ENCODE peak calls at places on chromosomes 12 and 14, in ten cellular contexts. W, Q, H, N, Z, I, K, B, U and C are unnamed samples.
A peak's percentile ranks its signal among the peaks of the same experiment; 100 is the strongest.

GRCh38 chr12:74293689-74294131 is 243.9 kb upstream of the ATXN7L3B start:
- DNase-seq in W (no peak), Q (no peak), H (no peak), N (no peak), Z (no peak), I (no peak), K (no peak), B (no peak), U (no peak), C (no peak)

GRCh38 chr12:122909442-122910288 is 13.7 kb upstream of the VPS37B start:
- DNase-seq in W (no peak), Q (no peak), H (no peak), N (no peak), Z (peak; percentile 31), I (no peak), K (no peak), B (no peak), U (peak; percentile 92), C (no peak)

GRCh38 chr14:54366726-54367707 is 29.8 kb upstream of the CDKN3 start:
- DNase-seq in W (peak; percentile 16), Q (no peak), H (peak; percentile 58), N (peak; percentile 71), Z (peak; percentile 58), I (no peak), K (peak; percentile 71), B (no peak), U (peak; percentile 79), C (peak; percentile 53)

GRCh38 chr14:102929349-102930137 is 7.1 kb downstream of the AMN start:
- DNase-seq in W (no peak), Q (peak; percentile 35), H (no peak), N (no peak), Z (no peak), I (no peak), K (no peak), B (no peak), U (no peak), C (no peak)

GRCh38 chr12:26614217-26614616 is 218.8 kb downstream of the ITPR2 start:
- DNase-seq in W (peak; percentile 20), Q (peak; percentile 42), H (peak; percentile 45), N (peak; percentile 56), Z (peak; percentile 55), I (no peak), K (peak; percentile 55), B (no peak), U (peak; percentile 76), C (peak; percentile 51)

GRCh38 chr12:46555379-46555778 is 182.8 kb upstream of the SLC38A2 start:
- DNase-seq in W (no peak), Q (no peak), H (no peak), N (peak; percentile 92), Z (no peak), I (no peak), K (peak; percentile 95), B (no peak), U (no peak), C (no peak)

GRCh38 chr12:98973395-98973794 is 328.3 kb downstream of the APAF1 start:
- DNase-seq in W (no peak), Q (no peak), H (no peak), N (peak; percentile 31), Z (peak; percentile 60), I (no peak), K (peak; percentile 53), B (no peak), U (no peak), C (no peak)

GRCh38 chr14:68979021-68979721 is at the start of gene ACTN1:
- DNase-seq in W (peak; percentile 63), Q (peak; percentile 88), H (peak; percentile 79), N (peak; percentile 95), Z (peak; percentile 92), I (peak; percentile 86), K (peak; percentile 98), B (peak; percentile 65), U (peak; percentile 70), C (peak; percentile 89)

GRCh38 chr14:39988939-39989338 is 556.7 kb upstream of the FBXO33 start:
- DNase-seq in W (no peak), Q (no peak), H (peak; percentile 59), N (peak; percentile 2), Z (peak; percentile 78), I (no peak), K (no peak), B (no peak), U (peak; percentile 5), C (no peak)

GRCh38 chr14:22176930-22177329 is 412.1 kb downstream of the DAD1 start:
- DNase-seq in W (no peak), Q (no peak), H (no peak), N (no peak), Z (no peak), I (no peak), K (no peak), B (no peak), U (no peak), C (no peak)

GRCh38 chr14:106166232-106166631 is 639.8 kb downstream of the TMEM121 start:
- DNase-seq in W (no peak), Q (no peak), H (no peak), N (no peak), Z (no peak), I (no peak), K (no peak), B (no peak), U (no peak), C (no peak)

GRCh38 chr12:52087961-52088820 is 8.7 kb downstream of the SMIM41 start:
- DNase-seq in W (no peak), Q (no peak), H (peak; percentile 71), N (no peak), Z (no peak), I (no peak), K (no peak), B (peak; percentile 61), U (no peak), C (no peak)

GRCh38 chr12:107992870-107993451 is 136.1 kb upstream of the WSCD2 start:
- DNase-seq in W (no peak), Q (peak; percentile 44), H (peak; percentile 59), N (peak; percentile 12), Z (peak; percentile 75), I (no peak), K (peak; percentile 60), B (no peak), U (no peak), C (no peak)

GRCh38 chr14:29233188-29233587 is 466.6 kb downstream of the FOXG1 start:
- DNase-seq in W (no peak), Q (no peak), H (no peak), N (no peak), Z (no peak), I (no peak), K (no peak), B (no peak), U (no peak), C (no peak)

GRCh38 chr12:6615802-6616201 is 8.6 kb upstream of the CHD4 start:
- DNase-seq in W (no peak), Q (no peak), H (no peak), N (no peak), Z (no peak), I (no peak), K (no peak), B (no peak), U (no peak), C (no peak)

GRCh38 chr12:5489760-5490432 is 58.0 kb downstream of the NTF3 start:
- DNase-seq in W (no peak), Q (no peak), H (no peak), N (no peak), Z (no peak), I (no peak), K (no peak), B (no peak), U (no peak), C (no peak)

GRCh38 chr14:100802766-100803693 is 22.9 kb upstream of the MEG3 start:
- DNase-seq in W (no peak), Q (no peak), H (no peak), N (no peak), Z (no peak), I (no peak), K (no peak), B (no peak), U (peak; percentile 14), C (no peak)

GRCh38 chr14:23095196-23096108 is at the start of gene C14orf119:
- DNase-seq in W (peak; percentile 99), Q (peak; percentile 100), H (peak; percentile 99), N (peak; percentile 100), Z (no peak), I (no peak), K (peak; percentile 100), B (peak; percentile 90), U (peak; percentile 100), C (peak; percentile 100)

GRCh38 chr12:41663487-41664258 is 475.6 kb downstream of the PDZRN4 start:
- DNase-seq in W (no peak), Q (no peak), H (no peak), N (no peak), Z (peak; percentile 88), I (no peak), K (peak; percentile 27), B (no peak), U (peak; percentile 20), C (no peak)

GRCh38 chr12:63362801-63363200 is 211.8 kb upstream of the AVPR1A start:
- DNase-seq in W (no peak), Q (no peak), H (no peak), N (no peak), Z (peak; percentile 15), I (no peak), K (peak; percentile 33), B (no peak), U (no peak), C (no peak)

GRCh38 chr12:6465467-6466183 is 4.9 kb downstream of the VAMP1 start:
- DNase-seq in W (no peak), Q (peak; percentile 56), H (peak; percentile 70), N (peak; percentile 89), Z (peak; percentile 94), I (no peak), K (peak; percentile 82), B (no peak), U (peak; percentile 68), C (peak; percentile 68)

GRCh38 chr12:98646165-98646764 is 1.2 kb downstream of the APAF1 start:
- DNase-seq in W (no peak), Q (no peak), H (peak; percentile 12), N (peak; percentile 28), Z (peak; percentile 31), I (no peak), K (peak; percentile 69), B (no peak), U (peak; percentile 17), C (no peak)

GRCh38 chr14:39469094-39469710 is 37.0 kb upstream of the FBXO33 start:
- DNase-seq in W (peak; percentile 45), Q (peak; percentile 44), H (peak; percentile 83), N (peak; percentile 8), Z (no peak), I (no peak), K (peak; percentile 31), B (no peak), U (peak; percentile 20), C (peak; percentile 70)

GRCh38 chr12:132109741-132110140 is 34.4 kb downstream of the DDX51 start:
- DNase-seq in W (no peak), Q (no peak), H (no peak), N (no peak), Z (no peak), I (no peak), K (no peak), B (no peak), U (no peak), C (no peak)

GRCh38 chr12:48788852-48789775 is at the start of gene ADCY6:
- DNase-seq in W (peak; percentile 19), Q (peak; percentile 81), H (no peak), N (peak; percentile 60), Z (peak; percentile 91), I (peak; percentile 66), K (peak; percentile 70), B (peak; percentile 72), U (peak; percentile 57), C (no peak)

GRCh38 chr14:53470351-53471043 is 317.4 kb upstream of the DDHD1 start:
- DNase-seq in W (no peak), Q (no peak), H (no peak), N (peak; percentile 68), Z (no peak), I (no peak), K (no peak), B (no peak), U (no peak), C (no peak)

GRCh38 chr12:122836027-122836921 is 1.0 kb downstream of the HIP1R start:
- DNase-seq in W (peak; percentile 63), Q (peak; percentile 36), H (peak; percentile 79), N (peak; percentile 26), Z (peak; percentile 80), I (peak; percentile 48), K (peak; percentile 61), B (peak; percentile 79), U (peak; percentile 74), C (peak; percentile 72)

GRCh38 chr14:106489112-106489881 is 962.9 kb downstream of the TMEM121 start:
- DNase-seq in W (peak; percentile 70), Q (no peak), H (no peak), N (no peak), Z (no peak), I (no peak), K (no peak), B (no peak), U (no peak), C (peak; percentile 43)